ENCODE peak calls at places on chromosomes 3 and 15, in four cellular contexts. G is NCI-H1105; C is activated naive CD8-positive, alpha-beta T cell treated with anti-CD3 and anti-CD28 coated beads, Interleukin-2, amount 50 U/mL, for 24 hours; D is T-cell. B is an unnamed sample.

GRCh38 chr3:177887475-177887874 is 648.8 kb upstream of the KCNMB2 start:
- DNase-seq in G (no peak), C (no peak), D (no peak), B (no peak)

GRCh38 chr3:80278056-80278455 is 510.3 kb upstream of the ROBO1 start:
- DNase-seq in D (no peak), G (no peak), C (no peak), B (no peak)

GRCh38 chr15:57592426-57592825 is 722 bp downstream of the MYZAP start:
- DNase-seq in D (no peak), G (no peak), C (no peak), B (no peak)

GRCh38 chr3:21954709-21955108 is 203.7 kb upstream of the ZNF385D start:
- DNase-seq in C (no peak), D (no peak), G (no peak), B (no peak)

GRCh38 chr3:46946856-46947544 is 29.5 kb downstream of the CCDC12 start:
- DNase-seq in C (peak; percentile 69), D (peak; percentile 55), G (no peak), B (peak; percentile 19)

GRCh38 chr3:140198242-140198641 is 263.3 kb downstream of the CLSTN2 start:
- DNase-seq in D (no peak), G (no peak), C (no peak), B (no peak)

GRCh38 chr3:40162616-40163015 is 146.9 kb upstream of the EIF1B start:
- DNase-seq in C (no peak), D (no peak), G (no peak), B (no peak)

GRCh38 chr15:97692317-97693015 is 268.0 kb upstream of the ARRDC4 start:
- DNase-seq in G (no peak), D (no peak), C (no peak), B (peak; percentile 81)

GRCh38 chr15:64828985-64829384 is 3.5 kb upstream of the PIF1 start:
- DNase-seq in G (no peak), C (no peak), D (no peak), B (no peak)

GRCh38 chr3:17372811-17373210 is 369.6 kb downstream of the TBC1D5 start:
- DNase-seq in D (no peak), C (no peak), G (no peak), B (no peak)

GRCh38 chr3:171417813-171418212 is 42.4 kb downstream of the TNIK start:
- DNase-seq in D (no peak), G (no peak), C (no peak), B (no peak)

GRCh38 chr15:56056626-56057025 is 63.2 kb upstream of the NEDD4 start:
- DNase-seq in D (no peak), G (no peak), C (no peak), B (no peak)

GRCh38 chr3:131454501-131454900 is 48.3 kb downstream of the MRPL3 start:
- DNase-seq in G (no peak), D (no peak), C (no peak), B (no peak)

GRCh38 chr15:98904466-98905048 is 103.0 kb downstream of the PGPEP1L start:
- DNase-seq in D (no peak), G (no peak), C (peak; percentile 4), B (no peak)

GRCh38 chr15:57460208-57460816 is 84.0 kb downstream of the CGNL1 start:
- DNase-seq in G (peak; percentile 40), D (no peak), C (no peak), B (no peak)

GRCh38 chr3:12017487-12017886 is 13.3 kb downstream of the SYN2 start:
- DNase-seq in G (no peak), D (no peak), C (no peak), B (no peak)

GRCh38 chr15:52233405-52233804 is 42.2 kb upstream of the GNB5 start:
- DNase-seq in G (no peak), D (no peak), C (no peak), B (no peak)

GRCh38 chr3:119330181-119330580 is 36.0 kb downstream of the ARHGAP31 start:
- DNase-seq in C (no peak), D (no peak), G (no peak), B (no peak)

GRCh38 chr15:57503911-57504598 is 87.6 kb upstream of the MYZAP start:
- DNase-seq in C (no peak), G (no peak), D (no peak), B (no peak)

GRCh38 chr3:72177075-72178050 is 392.4 kb upstream of the PROK2 start:
- DNase-seq in C (no peak), G (no peak), D (no peak), B (no peak)

GRCh38 chr3:101720851-101721649 is 3.4 kb upstream of the CEP97 start:
- DNase-seq in D (no peak), C (peak; percentile 10), G (no peak), B (no peak)

GRCh38 chr15:29170496-29170895 is 99.1 kb downstream of the NSMCE3 start:
- DNase-seq in G (no peak), C (no peak), D (no peak), B (no peak)

GRCh38 chr3:158091526-158091925 is 14.7 kb downstream of the SHOX2 start:
- DNase-seq in D (no peak), G (no peak), C (no peak), B (no peak)

GRCh38 chr3:194276768-194277546 is 74.2 kb downstream of the CPN2 start:
- DNase-seq in D (no peak), C (no peak), G (peak; percentile 36), B (peak; percentile 68)

GRCh38 chr3:110878692-110879091 is 192.9 kb upstream of the NECTIN3 start:
- DNase-seq in D (no peak), C (no peak), G (no peak), B (no peak)

GRCh38 chr3:44963571-44964325 is 12.2 kb downstream of the ZDHHC3 start:
- DNase-seq in D (no peak), C (no peak), G (no peak), B (no peak)

GRCh38 chr3:131503328-131503650 is 518 bp upstream of the MRPL3 start:
- DNase-seq in D (no peak), C (no peak), G (no peak), B (peak; percentile 51)

GRCh38 chr3:68173230-68173629 is 518.8 kb upstream of the SUCLG2 start:
- DNase-seq in G (no peak), C (no peak), D (no peak), B (no peak)

GRCh38 chr3:175238848-175239247 is 379.7 kb downstream of the NAALADL2 start:
- DNase-seq in D (no peak), G (peak; percentile 83), C (no peak), B (no peak)

GRCh38 chr15:66946578-66947164 is 118.7 kb upstream of the SMAD3 start:
- DNase-seq in C (peak; percentile 74), G (peak; percentile 71), D (peak; percentile 68), B (peak; percentile 59)

GRCh38 chr3:157916672-157917071 is 189.5 kb downstream of the SHOX2 start:
- DNase-seq in D (no peak), G (no peak), C (no peak), B (no peak)

GRCh38 chr15:100722551-100723322 is 120.3 kb downstream of the ASB7 start:
- DNase-seq in G (no peak), C (no peak), D (no peak), B (no peak)

GRCh38 chr3:177569823-177570657 is 372.8 kb upstream of the TBL1XR1 start:
- DNase-seq in D (no peak), C (no peak), G (peak; percentile 52), B (no peak)

GRCh38 chr15:64423970-64424369 is 36.3 kb downstream of the TRIP4 start:
- DNase-seq in G (no peak), D (no peak), C (no peak), B (no peak)

GRCh38 chr3:114093596-114093995 is 37.1 kb downstream of the QTRT2 start:
- DNase-seq in G (no peak), D (no peak), C (no peak), B (no peak)

GRCh38 chr3:77053769-77054168 is 13.9 kb downstream of the ROBO2 start:
- DNase-seq in G (no peak), C (no peak), D (no peak), B (no peak)

GRCh38 chr3:21174461-21174860 is 576.5 kb downstream of the ZNF385D start:
- DNase-seq in G (no peak), C (no peak), D (no peak), B (no peak)